ENCODE peak calls at places on chromosomes 13 and 19, in four cellular contexts. One of them, this sample, is unnamed.
A peak's percentile ranks its signal among the peaks of the same experiment; 100 is the strongest.

GRCh38 chr13:36920612-36921185 is 661 bp upstream of the SMAD9 start:
- DNase-seq in spleen: no peak
- DNase-seq in prostate gland: no peak
- DNase-seq in heart left ventricle: no peak
- DNase-seq in this sample: no peak

GRCh38 chr19:44653977-44654784 is 10.5 kb downstream of the PVR start:
- DNase-seq in spleen: peak; percentile 95
- DNase-seq in prostate gland: peak; percentile 58
- DNase-seq in heart left ventricle: peak; percentile 77
- DNase-seq in this sample: peak; percentile 94

GRCh38 chr19:34979819-34980640 is 16.0 kb upstream of the ZNF792 start:
- DNase-seq in spleen: no peak
- DNase-seq in prostate gland: no peak
- DNase-seq in heart left ventricle: no peak
- DNase-seq in this sample: no peak

GRCh38 chr19:41726493-41726892 is 18.1 kb downstream of the CEACAM5 start:
- DNase-seq in spleen: no peak
- DNase-seq in prostate gland: no peak
- DNase-seq in heart left ventricle: no peak
- DNase-seq in this sample: no peak

GRCh38 chr13:93422980-93423554 is 196.5 kb downstream of the GPC6 start:
- DNase-seq in spleen: no peak
- DNase-seq in prostate gland: no peak
- DNase-seq in heart left ventricle: no peak
- DNase-seq in this sample: no peak

GRCh38 chr19:35264281-35265125 is 4.3 kb upstream of the USF2 start:
- DNase-seq in spleen: peak; percentile 53
- DNase-seq in prostate gland: no peak
- DNase-seq in heart left ventricle: no peak
- DNase-seq in this sample: peak; percentile 45

GRCh38 chr13:35855531-35856019 is 275.6 kb downstream of the DCLK1 start:
- DNase-seq in spleen: no peak
- DNase-seq in prostate gland: no peak
- DNase-seq in heart left ventricle: no peak
- DNase-seq in this sample: no peak

GRCh38 chr13:114119196-114119595 is 13.2 kb downstream of the RASA3 start:
- DNase-seq in spleen: no peak
- DNase-seq in prostate gland: no peak
- DNase-seq in heart left ventricle: no peak
- DNase-seq in this sample: no peak

GRCh38 chr13:62280590-62280989 is 864.9 kb upstream of the PCDH20 start:
- DNase-seq in spleen: no peak
- DNase-seq in prostate gland: no peak
- DNase-seq in heart left ventricle: no peak
- DNase-seq in this sample: no peak

GRCh38 chr13:113317031-113317430 is 20.0 kb downstream of the LAMP1 start:
- DNase-seq in spleen: no peak
- DNase-seq in prostate gland: no peak
- DNase-seq in heart left ventricle: no peak
- DNase-seq in this sample: no peak

GRCh38 chr19:663682-664117 is 686 bp upstream of the RNF126 start:
- DNase-seq in spleen: no peak
- DNase-seq in prostate gland: no peak
- DNase-seq in heart left ventricle: no peak
- DNase-seq in this sample: no peak

GRCh38 chr13:39836038-39836437 is 180.6 kb downstream of the COG6 start:
- DNase-seq in spleen: no peak
- DNase-seq in prostate gland: no peak
- DNase-seq in heart left ventricle: no peak
- DNase-seq in this sample: no peak

GRCh38 chr13:43720780-43721397 is 65.9 kb downstream of the ENOX1 start:
- DNase-seq in spleen: no peak
- DNase-seq in prostate gland: no peak
- DNase-seq in heart left ventricle: no peak
- DNase-seq in this sample: no peak

GRCh38 chr13:113044431-113045114 is 61.0 kb upstream of the F7 start:
- DNase-seq in spleen: no peak
- DNase-seq in prostate gland: no peak
- DNase-seq in heart left ventricle: no peak
- DNase-seq in this sample: no peak

GRCh38 chr19:46898731-46899130 is 37.9 kb downstream of the ARHGAP35 start:
- DNase-seq in spleen: no peak
- DNase-seq in prostate gland: no peak
- DNase-seq in heart left ventricle: peak; percentile 19
- DNase-seq in this sample: no peak

GRCh38 chr19:46915386-46915785 is 54.6 kb downstream of the ARHGAP35 start:
- DNase-seq in spleen: no peak
- DNase-seq in prostate gland: no peak
- DNase-seq in heart left ventricle: no peak
- DNase-seq in this sample: no peak

GRCh38 chr13:35349673-35350278 is 126.7 kb downstream of the MAB21L1 start:
- DNase-seq in spleen: no peak
- DNase-seq in prostate gland: no peak
- DNase-seq in heart left ventricle: peak; percentile 11
- DNase-seq in this sample: no peak

GRCh38 chr13:101149735-101150380 is 266.4 kb downstream of the NALCN start:
- DNase-seq in spleen: no peak
- DNase-seq in prostate gland: no peak
- DNase-seq in heart left ventricle: no peak
- DNase-seq in this sample: no peak

GRCh38 chr19:12137541-12137940 is 2.6 kb downstream of the ZNF20 start:
- DNase-seq in spleen: no peak
- DNase-seq in prostate gland: no peak
- DNase-seq in heart left ventricle: no peak
- DNase-seq in this sample: no peak

GRCh38 chr19:57363734-57364181 is 407 bp downstream of the TRAPPC2B start:
- DNase-seq in spleen: no peak
- DNase-seq in prostate gland: no peak
- DNase-seq in heart left ventricle: no peak
- DNase-seq in this sample: no peak

GRCh38 chr19:50486823-50487515 is 10.3 kb upstream of the GARIN5A start:
- DNase-seq in spleen: peak; percentile 70
- DNase-seq in prostate gland: no peak
- DNase-seq in heart left ventricle: no peak
- DNase-seq in this sample: no peak

GRCh38 chr13:77891041-77891440 is 27.6 kb downstream of the EDNRB start:
- DNase-seq in spleen: no peak
- DNase-seq in prostate gland: no peak
- DNase-seq in heart left ventricle: no peak
- DNase-seq in this sample: no peak

GRCh38 chr19:33203529-33203928 is 9.4 kb downstream of the LRP3 start:
- DNase-seq in spleen: no peak
- DNase-seq in prostate gland: no peak
- DNase-seq in heart left ventricle: no peak
- DNase-seq in this sample: no peak

GRCh38 chr13:75908137-75908536 is 272.0 kb downstream of the LMO7 start:
- DNase-seq in spleen: no peak
- DNase-seq in prostate gland: no peak
- DNase-seq in heart left ventricle: peak; percentile 23
- DNase-seq in this sample: no peak

GRCh38 chr19:6212403-6213265 is 67.1 kb downstream of the MLLT1 start:
- DNase-seq in spleen: peak; percentile 66
- DNase-seq in prostate gland: no peak
- DNase-seq in heart left ventricle: no peak
- DNase-seq in this sample: no peak

DNA sequence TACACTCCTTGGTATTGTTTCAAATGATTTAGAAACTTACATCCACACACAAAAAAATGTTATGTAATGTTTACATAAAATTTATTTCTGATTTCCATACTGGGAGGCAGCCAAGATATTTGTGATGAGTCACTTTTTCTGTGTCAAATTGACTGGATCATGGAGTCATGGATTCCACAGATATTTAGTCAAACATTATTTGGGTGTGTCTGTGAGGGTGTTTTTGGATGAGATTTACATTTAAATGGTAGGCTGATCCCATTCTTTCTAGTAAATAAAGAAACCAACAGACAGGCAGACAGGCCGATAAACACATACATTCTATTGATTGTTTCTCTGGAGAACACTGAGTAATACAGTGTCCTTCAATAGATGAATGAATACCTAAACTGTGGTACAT is 562.8 kb downstream of the SLITRK6 start:
- DNase-seq in spleen: no peak
- DNase-seq in prostate gland: no peak
- DNase-seq in heart left ventricle: no peak
- DNase-seq in this sample: no peak
- H3K27ac ChIP-seq in spleen: no peak overlapping the region
- H3K27ac ChIP-seq in prostate gland: no peak overlapping the region
- H3K27ac ChIP-seq in heart left ventricle: no peak overlapping the region
- H3K27ac ChIP-seq in this sample: no peak overlapping the region

GRCh38 chr19:29610213-29610573 is 4.1 kb downstream of the POP4 start:
- DNase-seq in spleen: peak; percentile 87
- DNase-seq in prostate gland: no peak
- DNase-seq in heart left ventricle: no peak
- DNase-seq in this sample: no peak

GRCh38 chr19:29609636-29610035 is 3.6 kb downstream of the POP4 start:
- DNase-seq in spleen: peak; percentile 74
- DNase-seq in prostate gland: no peak
- DNase-seq in heart left ventricle: no peak
- DNase-seq in this sample: no peak

GRCh38 chr19:29603308-29603707 is 2.8 kb upstream of the POP4 start:
- DNase-seq in spleen: peak; percentile 61
- DNase-seq in prostate gland: no peak
- DNase-seq in heart left ventricle: no peak
- DNase-seq in this sample: no peak

GRCh38 chr19:29606420-29606747 is 301 bp downstream of the POP4 start:
- DNase-seq in spleen: no peak
- DNase-seq in prostate gland: no peak
- DNase-seq in heart left ventricle: no peak
- DNase-seq in this sample: no peak

DNA sequence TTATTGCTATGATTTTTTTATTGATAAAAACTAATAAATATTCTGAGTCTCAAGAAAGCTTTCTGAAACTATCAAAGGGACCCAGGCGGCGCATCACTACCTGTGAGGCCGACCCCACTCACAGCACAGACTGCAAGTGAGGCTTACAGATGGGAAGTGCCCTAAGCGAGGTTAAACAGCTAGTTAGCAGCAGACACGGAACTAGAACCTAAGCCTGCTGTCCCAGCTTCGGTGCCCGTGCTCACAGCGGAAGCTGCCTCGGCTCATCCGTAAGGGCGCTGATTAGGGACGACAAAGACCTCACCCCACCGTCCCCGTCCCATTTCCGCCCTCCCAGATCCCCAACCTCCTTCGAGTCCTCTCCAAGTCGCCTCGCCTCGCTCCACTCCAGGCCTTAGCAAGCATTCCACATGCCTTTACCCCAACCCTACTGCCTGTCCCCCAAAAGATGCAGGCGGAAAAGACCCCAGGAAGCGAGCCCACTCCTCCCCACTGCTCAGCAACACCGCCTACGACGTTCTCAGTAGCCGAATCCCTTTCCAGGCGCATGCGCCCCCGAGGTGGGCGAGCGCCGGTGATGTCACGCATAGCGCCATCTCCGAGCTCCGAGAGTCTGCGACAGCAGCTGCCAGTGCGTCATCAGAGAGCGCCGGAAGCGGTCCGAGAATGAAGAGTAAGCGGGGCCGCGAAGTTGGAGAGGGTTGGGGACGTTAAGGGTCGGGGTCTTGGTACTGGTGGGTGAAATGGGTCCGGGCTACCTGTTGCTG is at the start of gene POP4:
- DNase-seq in spleen: peak; percentile 99
- DNase-seq in prostate gland: peak; percentile 96
- DNase-seq in heart left ventricle: peak; percentile 97
- DNase-seq in this sample: peak; percentile 99
- TF ChIP-seq POLR2A in spleen: peak; percentile 98
- TF ChIP-seq POLR2A in prostate gland: peak; percentile 96
- TF ChIP-seq POLR2A in heart left ventricle: peak; percentile 76
- TF ChIP-seq POLR2A in this sample: peak; percentile 97

GRCh38 chr13:45415112-45415511 is 3.1 kb downstream of the SLC25A30 start:
- DNase-seq in spleen: no peak
- DNase-seq in prostate gland: no peak
- DNase-seq in heart left ventricle: no peak
- DNase-seq in this sample: no peak
- H3K4me3 ChIP-seq in spleen: no peak overlapping the region
- H3K4me3 ChIP-seq in prostate gland: no peak overlapping the region
- H3K4me3 ChIP-seq in heart left ventricle: no peak overlapping the region
- H3K4me3 ChIP-seq in this sample: no peak overlapping the region

GRCh38 chr13:112010714-112011113 is 56.2 kb upstream of the SOX1 start:
- DNase-seq in spleen: peak; percentile 58
- DNase-seq in prostate gland: no peak
- DNase-seq in heart left ventricle: no peak
- DNase-seq in this sample: no peak

GRCh38 chr13:112007191-112007590 is 59.8 kb upstream of the SOX1 start:
- DNase-seq in spleen: no peak
- DNase-seq in prostate gland: no peak
- DNase-seq in heart left ventricle: no peak
- DNase-seq in this sample: no peak

GRCh38 chr13:112000888-112001287 is 66.1 kb upstream of the SOX1 start:
- DNase-seq in spleen: no peak
- DNase-seq in prostate gland: no peak
- DNase-seq in heart left ventricle: no peak
- DNase-seq in this sample: no peak

GRCh38 chr13:112001571-112001970 is 65.4 kb upstream of the SOX1 start:
- DNase-seq in spleen: no peak
- DNase-seq in prostate gland: no peak
- DNase-seq in heart left ventricle: no peak
- DNase-seq in this sample: no peak

DNA sequence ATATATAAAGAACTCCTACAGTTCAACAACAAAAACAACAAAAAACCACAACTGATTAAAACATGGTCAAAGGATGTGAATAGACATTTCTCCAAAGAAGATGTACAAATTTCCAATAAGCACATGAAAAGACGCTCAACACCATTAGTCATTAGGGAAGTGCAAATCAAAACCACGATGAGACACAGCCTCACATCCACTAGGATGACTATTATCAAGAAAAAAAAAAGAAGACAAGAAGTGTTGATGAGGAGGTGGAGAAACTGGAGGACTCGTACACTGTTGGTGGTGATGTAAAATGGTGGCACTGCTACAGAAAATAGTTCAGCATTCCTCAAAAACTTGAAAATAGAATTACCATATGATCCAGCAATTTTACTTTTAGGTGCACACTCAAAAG is 61.0 kb upstream of the SOX1 start:
- DNase-seq in spleen: no peak
- DNase-seq in prostate gland: no peak
- DNase-seq in heart left ventricle: no peak
- DNase-seq in this sample: no peak
- H3K27ac ChIP-seq in spleen: no peak overlapping the region
- H3K27ac ChIP-seq in prostate gland: no peak overlapping the region
- H3K27ac ChIP-seq in heart left ventricle: no peak overlapping the region
- H3K27ac ChIP-seq in this sample: no peak overlapping the region

DNA sequence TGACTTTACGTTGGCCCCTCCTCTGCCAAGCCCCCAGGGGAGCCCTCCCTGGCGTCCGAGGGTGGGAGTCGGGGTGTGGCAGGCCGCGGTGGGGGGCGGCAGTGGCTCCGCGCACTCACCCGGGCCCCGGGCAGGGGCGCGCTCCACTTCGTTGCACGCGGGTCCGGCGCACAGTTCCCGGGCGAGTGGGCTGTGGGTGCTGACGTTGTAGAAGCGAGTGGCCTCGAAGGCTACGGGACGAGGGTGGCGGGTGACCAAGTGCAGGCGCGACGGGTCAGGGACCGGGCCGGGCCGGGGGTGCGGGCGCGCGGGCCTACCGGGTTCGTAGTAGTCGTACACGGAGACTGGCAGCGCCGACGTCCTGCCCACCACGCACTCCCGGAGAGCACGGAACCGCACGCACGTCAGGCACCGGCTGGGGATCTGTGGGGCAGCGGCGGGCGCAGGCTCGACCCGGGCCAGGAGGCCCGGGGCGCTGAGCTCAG is 8.8 kb downstream of the F2RL3 start:
- DNase-seq in spleen: peak; percentile 89
- DNase-seq in prostate gland: no peak
- DNase-seq in heart left ventricle: no peak
- DNase-seq in this sample: peak; percentile 68
- TF ChIP-seq POLR2A in spleen: no peak
- TF ChIP-seq POLR2A in prostate gland: peak; percentile 58
- TF ChIP-seq POLR2A in heart left ventricle: no peak
- TF ChIP-seq POLR2A in this sample: peak; percentile 19